ENCODE peak calls at places on chromosomes 3 and 15, in five cellular contexts. A is T-cell, E is NCI-H1417, F is NCI-H1092 treated with DMSO at 0.1 percent for 48 hours, X is nucleus accumbens. B is an unnamed sample.

GRCh38 chr3:122239112-122239511 is 55.6 kb downstream of the CASR start:
- DNase-seq in A (no peak), E (no peak), F (no peak), X (no peak), B (no peak)

GRCh38 chr3:10823516-10823818 is 7.4 kb downstream of the SLC6A11 start:
- DNase-seq in A (no peak), E (no peak), F (no peak), X (no peak), B (no peak)

GRCh38 chr3:186354100-186354499 is 7.9 kb downstream of the DGKG start:
- DNase-seq in A (no peak), E (no peak), F (no peak), X (no peak), B (no peak)

GRCh38 chr3:45647148-45647619 is 42.0 kb upstream of the SACM1L start:
- DNase-seq in A (no peak), E (no peak), F (no peak), X (no peak), B (no peak)

GRCh38 chr15:88028024-88028423 is 228.5 kb downstream of the NTRK3 start:
- DNase-seq in A (no peak), E (no peak), F (no peak), X (no peak), B (no peak)

GRCh38 chr15:77783636-77784035 is 150.9 kb upstream of the LINGO1 start:
- DNase-seq in A (no peak), E (no peak), F (no peak), X (no peak), B (no peak)

GRCh38 chr3:157695586-157695985 is 192.4 kb upstream of the VEPH1 start:
- DNase-seq in A (no peak), E (no peak), F (no peak), X (no peak), B (no peak)

GRCh38 chr15:43749690-43750345 is 3.6 kb downstream of the PDIA3 start:
- DNase-seq in A (peak; percentile 25), E (no peak), F (no peak), X (no peak), B (no peak)

GRCh38 chr3:139558351-139559170 is 19.0 kb upstream of the RBP1 start:
- DNase-seq in A (no peak), E (peak; percentile 51), F (no peak), X (no peak), B (no peak)

GRCh38 chr3:122974764-122975162 is 52.8 kb downstream of the SEMA5B start:
- DNase-seq in A (no peak), E (no peak), F (no peak), X (no peak), B (no peak)

GRCh38 chr3:52787672-52788625 is 6.6 kb upstream of the ITIH3 start:
- DNase-seq in A (no peak), E (no peak), F (no peak), X (no peak), B (no peak)

GRCh38 chr3:178454714-178455113 is 81.5 kb upstream of the KCNMB2 start:
- DNase-seq in A (no peak), E (no peak), F (no peak), X (no peak), B (no peak)

GRCh38 chr15:71747128-71748083 is 62.9 kb upstream of the NR2E3 start:
- DNase-seq in A (no peak), E (no peak), F (no peak), X (no peak), B (peak; percentile 22)

GRCh38 chr3:9069971-9070370 is 106.7 kb upstream of the RAD18 start:
- DNase-seq in A (no peak), E (no peak), F (no peak), X (no peak), B (no peak)

GRCh38 chr3:165259518-165260193 is 63.5 kb upstream of the SLITRK3 start:
- DNase-seq in A (no peak), E (no peak), F (no peak), X (no peak), B (no peak)